ENCODE peak calls at places on chromosomes 3 and 15, in five cellular contexts. One of them, this sample, is unnamed.

GRCh38 chr3:16838561-16838960 is 46.2 kb upstream of the PLCL2 start:
- DNase-seq in PC-9: no peak
- DNase-seq in upper lobe of right lung: no peak
- DNase-seq in T-helper 1 cell: no peak
- DNase-seq in MV-4-11: no peak
- DNase-seq in this sample: no peak

GRCh38 chr15:41965441-41966413 is 6.6 kb downstream of the EHD4 start:
- DNase-seq in T-helper 1 cell: no peak
- DNase-seq in MV-4-11: no peak
- DNase-seq in upper lobe of right lung: no peak
- DNase-seq in PC-9: no peak
- DNase-seq in this sample: no peak

GRCh38 chr3:13301295-13301987 is 118.7 kb downstream of the NUP210 start:
- DNase-seq in PC-9: peak
- DNase-seq in upper lobe of right lung: no peak
- DNase-seq in MV-4-11: peak
- DNase-seq in T-helper 1 cell: no peak
- DNase-seq in this sample: no peak

GRCh38 chr3:107687182-107687581 is 164.4 kb downstream of the BBX start:
- DNase-seq in MV-4-11: no peak
- DNase-seq in PC-9: no peak
- DNase-seq in T-helper 1 cell: no peak
- DNase-seq in upper lobe of right lung: no peak
- DNase-seq in this sample: no peak

GRCh38 chr15:68384451-68385239 is 47.3 kb downstream of the ITGA11 start:
- DNase-seq in PC-9: no peak
- DNase-seq in T-helper 1 cell: no peak
- DNase-seq in upper lobe of right lung: peak
- DNase-seq in MV-4-11: no peak
- DNase-seq in this sample: no peak

GRCh38 chr15:67547064-67547463 is 4.6 kb downstream of the MAP2K5 start:
- DNase-seq in PC-9: no peak
- DNase-seq in T-helper 1 cell: no peak
- DNase-seq in MV-4-11: no peak
- DNase-seq in upper lobe of right lung: no peak
- DNase-seq in this sample: no peak

GRCh38 chr15:94470492-94470891 is 239.1 kb downstream of the MCTP2 start:
- DNase-seq in MV-4-11: peak
- DNase-seq in upper lobe of right lung: no peak
- DNase-seq in T-helper 1 cell: no peak
- DNase-seq in PC-9: no peak
- DNase-seq in this sample: no peak

GRCh38 chr15:58875343-58875742 is 58.1 kb downstream of the SLTM start:
- DNase-seq in PC-9: no peak
- DNase-seq in MV-4-11: no peak
- DNase-seq in upper lobe of right lung: no peak
- DNase-seq in T-helper 1 cell: no peak
- DNase-seq in this sample: no peak

GRCh38 chr3:2727566-2728318 is 382.4 kb downstream of the IL5RA start:
- DNase-seq in T-helper 1 cell: no peak
- DNase-seq in upper lobe of right lung: no peak
- DNase-seq in MV-4-11: no peak
- DNase-seq in PC-9: no peak
- DNase-seq in this sample: no peak

GRCh38 chr3:191234216-191234615 is 35.2 kb downstream of the OSTN start:
- DNase-seq in T-helper 1 cell: no peak
- DNase-seq in PC-9: no peak
- DNase-seq in upper lobe of right lung: no peak
- DNase-seq in MV-4-11: no peak
- DNase-seq in this sample: no peak

GRCh38 chr3:70999730-71000129 is 583.8 kb downstream of the FOXP1 start:
- DNase-seq in MV-4-11: peak
- DNase-seq in T-helper 1 cell: no peak
- DNase-seq in upper lobe of right lung: no peak
- DNase-seq in PC-9: no peak
- DNase-seq in this sample: no peak